ENCODE peak calls at places on chromosomes 5 and 9, in nine cellular contexts. M is PC-3, N is bronchial epithelial cell, D is GM12865, Q is nephron progenitor cell, K is body of pancreas, T is GM13977, W is lower leg skin, P is thyroid gland. A is an unnamed sample.

GRCh38 chr5:77210091-77211012 is at the start of gene PDE8B:
- DNase-seq in M (no peak), N (no peak), D (no peak), Q (peak), K (peak), T (peak), W (no peak), P (peak), A (no peak)

GRCh38 chr9:136916330-136917184 is 28.0 kb downstream of the FBXW5 start:
- DNase-seq in M (no peak), N (no peak), D (no peak), Q (no peak), K (no peak), T (no peak), W (no peak), P (no peak), A (no peak)

GRCh38 chr5:6371079-6371810 is 7.1 kb downstream of the MED10 start:
- DNase-seq in M (no peak), N (no peak), D (no peak), Q (no peak), K (no peak), T (no peak), W (no peak), P (no peak), A (no peak)

GRCh38 chr5:78985407-78986223 is 505 bp upstream of the ARSB start:
- DNase-seq in M (peak), N (peak), D (peak), Q (peak), K (peak), T (peak), W (no peak), P (peak), A (peak)

GRCh38 chr9:97985058-97985861 is 2.1 kb downstream of the ANP32B start:
- DNase-seq in M (peak), N (peak), D (peak), Q (no peak), K (no peak), T (peak), W (peak), P (no peak), A (no peak)

GRCh38 chr9:97895695-97896332 is 26.5 kb downstream of the TRMO start:
- DNase-seq in M (peak), N (peak), D (peak), Q (peak), K (no peak), T (no peak), W (no peak), P (peak), A (peak)

GRCh38 chr5:171419663-171420428 is 399 bp downstream of the FGF18 start:
- DNase-seq in M (no peak), N (no peak), D (peak), Q (peak), K (peak), T (peak), W (no peak), P (peak), A (no peak)

GRCh38 chr9:20693068-20693467 is 9.0 kb downstream of the FOCAD start:
- DNase-seq in M (no peak), N (no peak), D (no peak), Q (no peak), K (no peak), T (no peak), W (no peak), P (peak), A (no peak)

GRCh38 chr5:173238312-173239232 is 3.6 kb upstream of the NKX2-5 start:
- DNase-seq in M (no peak), N (no peak), D (no peak), Q (peak), K (no peak), T (peak), W (no peak), P (no peak), A (no peak)

GRCh38 chr9:116644099-116644688 is 42.9 kb upstream of the TRIM32 start:
- DNase-seq in M (no peak), N (no peak), D (no peak), Q (no peak), K (no peak), T (no peak), W (no peak), P (no peak), A (peak)

GRCh38 chr5:107917983-107918382 is 247.2 kb upstream of the EFNA5 start:
- DNase-seq in M (no peak), N (no peak), D (no peak), Q (no peak), K (no peak), T (no peak), W (no peak), P (no peak), A (no peak)

GRCh38 chr5:12023614-12024241 is 119.5 kb upstream of the CTNND2 start:
- DNase-seq in M (peak), N (peak), D (peak), Q (peak), K (peak), T (peak), W (no peak), P (no peak), A (peak)
- TF ChIP-seq CTCF in M (peak), N (peak), D (peak), Q (peak), K (peak), T (peak), W (no peak), P (peak), A (peak)

DNA sequence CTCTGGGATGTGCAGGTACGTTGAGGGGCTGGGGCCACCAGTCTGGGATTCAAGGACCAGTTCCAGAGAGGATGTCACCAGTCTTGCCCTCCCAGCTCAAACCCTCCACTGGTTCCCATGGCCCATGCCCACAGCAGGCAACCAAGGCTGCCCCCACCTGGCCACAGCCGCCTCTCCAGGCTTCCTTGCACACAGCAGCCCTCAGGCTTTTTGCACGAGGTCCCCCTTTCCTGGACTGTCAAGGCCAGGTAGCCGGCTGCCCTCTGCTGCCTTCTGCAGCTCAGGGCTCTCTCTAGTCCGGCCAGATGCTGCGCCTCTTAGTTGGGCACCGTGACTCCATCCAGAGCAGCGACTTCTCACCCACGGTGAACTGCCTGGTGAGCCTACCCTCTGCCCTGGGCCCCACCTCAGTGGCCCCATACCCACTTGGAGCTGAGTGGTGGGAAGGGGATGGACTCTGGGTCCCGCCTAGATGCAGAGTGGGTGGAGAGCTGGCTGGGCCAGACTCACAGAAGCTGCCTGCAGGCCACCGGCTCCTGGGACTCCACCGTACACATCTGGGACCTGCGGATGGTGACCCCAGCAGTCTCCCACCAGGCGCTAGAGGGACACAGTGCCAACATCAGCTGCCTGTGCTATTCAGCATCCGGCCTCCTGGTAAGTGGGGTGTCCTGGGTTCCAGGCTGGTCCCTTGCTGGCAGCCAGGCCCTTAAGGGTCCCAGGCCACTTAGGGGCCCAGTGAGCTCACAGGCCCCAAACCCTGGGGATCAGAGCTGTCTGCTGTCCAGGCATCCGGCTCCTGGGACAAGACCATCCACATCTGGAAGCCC is 2.9 kb downstream of the WDR38 start:
- DNase-seq in M (peak), N (no peak), D (peak), Q (peak), K (peak), T (no peak), W (no peak), P (peak), A (peak)
- TF ChIP-seq CTCF in M (peak), N (peak), D (peak), Q (no peak), K (peak), T (peak), W (no peak), P (peak), A (peak)

DNA sequence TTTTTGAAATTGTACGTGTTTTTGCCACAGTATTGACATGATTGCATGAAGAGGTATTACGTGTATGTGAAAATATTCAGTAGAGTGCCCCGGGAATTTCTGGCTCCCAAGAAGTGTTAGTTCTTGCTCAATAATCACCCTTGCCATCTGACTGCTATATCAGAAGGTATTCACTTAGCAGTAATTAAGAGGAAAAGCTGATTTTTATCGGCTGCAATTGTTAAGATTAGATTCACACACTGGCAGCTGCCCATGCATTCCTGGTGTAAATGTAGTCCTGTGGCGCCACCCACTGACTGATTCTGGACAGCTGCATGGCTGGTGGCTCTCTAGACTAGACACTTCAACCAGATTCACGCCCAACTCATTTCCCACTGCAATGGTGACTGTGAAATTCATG is 440.0 kb upstream of the ADAMTS16 start:
- DNase-seq in M (peak), N (peak), D (peak), Q (peak), K (peak), T (no peak), W (peak), P (peak), A (peak)
- TF ChIP-seq CTCF in M (peak), N (peak), D (no peak), Q (peak), K (peak), T (peak), W (no peak), P (peak), A (peak)

DNA sequence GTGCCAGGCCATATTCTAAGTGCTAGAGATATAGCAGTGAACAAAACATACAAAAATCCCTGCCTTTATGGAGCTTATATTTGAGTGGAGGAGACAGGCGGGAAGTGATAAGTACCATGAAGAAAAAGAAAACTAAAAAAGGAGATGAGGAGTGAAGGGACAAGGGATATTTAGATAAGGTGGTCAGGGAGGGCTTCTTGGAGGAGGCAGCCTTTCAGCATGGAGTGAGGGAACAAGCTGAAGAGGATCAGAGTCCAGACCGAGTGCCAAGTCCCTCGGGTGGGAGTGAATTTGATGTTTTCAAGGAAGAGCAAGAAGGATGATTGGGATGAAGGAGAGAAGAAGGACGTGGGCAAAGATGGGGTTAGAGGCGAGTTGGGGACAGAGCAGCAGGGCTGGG is 190.5 kb downstream of the FSTL4 start:
- DNase-seq in M (no peak), N (no peak), D (no peak), Q (no peak), K (no peak), T (no peak), W (no peak), P (no peak), A (no peak)
- TF ChIP-seq CTCF in M (no peak), N (no peak), D (no peak), Q (no peak), K (no peak), T (no peak), W (no peak), P (no peak), A (no peak)